ENCODE peak calls at places on chromosomes 5 and 9, in ten cellular contexts. Z, Q, A, F, T, O, B, K, Y and G are unnamed samples.

GRCh38 chr9:84121991-84122523 is 141.5 kb downstream of the RMI1 start:
- DNase-seq in Z (no peak), Q (no peak), A (no peak), F (no peak), T (no peak), O (peak), B (no peak), K (no peak), Y (no peak), G (no peak)

GRCh38 chr5:179866241-179867078 is 7.8 kb upstream of the MRNIP start:
- DNase-seq in Z (no peak), Q (peak), A (no peak), F (no peak), T (no peak), O (no peak), B (peak), K (peak), Y (no peak), G (no peak)

GRCh38 chr5:56025303-56025885 is 30.6 kb upstream of the IL6ST start:
- DNase-seq in Z (no peak), Q (peak), A (no peak), F (no peak), T (no peak), O (no peak), B (no peak), K (peak), Y (no peak), G (no peak)

GRCh38 chr9:8262625-8263622 is 463.3 kb upstream of the DMAC1 start:
- DNase-seq in Z (no peak), Q (no peak), A (no peak), F (no peak), T (no peak), O (no peak), B (no peak), K (no peak), Y (no peak), G (no peak)

GRCh38 chr9:129175825-129176633 is 2.0 kb downstream of the IER5L start:
- DNase-seq in Z (no peak), Q (peak), A (peak), F (peak), T (peak), O (peak), B (peak), K (peak), Y (peak), G (no peak)

GRCh38 chr9:121851641-121852091 is 200.2 kb downstream of the DAB2IP start:
- DNase-seq in Z (no peak), Q (no peak), A (peak), F (no peak), T (no peak), O (no peak), B (no peak), K (no peak), Y (no peak), G (no peak)

GRCh38 chr5:16812911-16813310 is 123.2 kb downstream of the MYO10 start:
- DNase-seq in Z (no peak), Q (peak), A (no peak), F (no peak), T (no peak), O (peak), B (no peak), K (peak), Y (no peak), G (no peak)

GRCh38 chr5:73093943-73094342 is 26.4 kb upstream of the TMEM171 start:
- DNase-seq in Z (no peak), Q (peak), A (no peak), F (peak), T (no peak), O (peak), B (no peak), K (no peak), Y (no peak), G (no peak)

GRCh38 chr9:37471942-37472679 is 6.9 kb upstream of the ZBTB5 start:
- DNase-seq in Z (peak), Q (peak), A (no peak), F (peak), T (no peak), O (peak), B (no peak), K (peak), Y (no peak), G (no peak)

GRCh38 chr5:39502704-39503103 is 77.9 kb upstream of the DAB2 start:
- DNase-seq in Z (no peak), Q (no peak), A (no peak), F (no peak), T (no peak), O (no peak), B (no peak), K (no peak), Y (no peak), G (no peak)

GRCh38 chr5:86878250-86878649 is 260.5 kb downstream of the COX7C start:
- DNase-seq in Z (no peak), Q (no peak), A (no peak), F (no peak), T (no peak), O (no peak), B (no peak), K (no peak), Y (no peak), G (no peak)

GRCh38 chr5:92594031-92594430 is 987.0 kb downstream of the NR2F1-AS1 start:
- DNase-seq in Z (no peak), Q (no peak), A (no peak), F (no peak), T (no peak), O (no peak), B (no peak), K (no peak), Y (no peak), G (no peak)

GRCh38 chr5:135448796-135449507 is 1.8 kb upstream of the DCANP1 start:
- DNase-seq in Z (no peak), Q (no peak), A (no peak), F (no peak), T (no peak), O (peak), B (no peak), K (no peak), Y (no peak), G (no peak)

GRCh38 chr5:7886849-7887460 is 18.0 kb downstream of the MTRR start:
- DNase-seq in Z (no peak), Q (peak), A (no peak), F (peak), T (no peak), O (peak), B (no peak), K (no peak), Y (no peak), G (no peak)

GRCh38 chr5:118548761-118549160 is 439.6 kb downstream of the DTWD2 start:
- DNase-seq in Z (peak), Q (no peak), A (no peak), F (no peak), T (no peak), O (peak), B (no peak), K (no peak), Y (peak), G (no peak)

GRCh38 chr9:134222018-134222573 is 57.7 kb upstream of the RNU6ATAC start:
- DNase-seq in Z (no peak), Q (no peak), A (peak), F (no peak), T (no peak), O (peak), B (peak), K (no peak), Y (no peak), G (no peak)

GRCh38 chr5:374631-375335 is 53.3 kb downstream of the AHRR start:
- DNase-seq in Z (no peak), Q (no peak), A (no peak), F (no peak), T (peak), O (no peak), B (peak), K (no peak), Y (no peak), G (no peak)

GRCh38 chr5:90707698-90708097 is 149.1 kb downstream of the ADGRV1 start:
- DNase-seq in Z (no peak), Q (no peak), A (no peak), F (no peak), T (no peak), O (no peak), B (no peak), K (no peak), Y (no peak), G (no peak)
- TF ChIP-seq CTCF in Z (no peak), Q (no peak), A (no peak), F (no peak), T (no peak), O (no peak), B (no peak), K (no peak), Y (no peak), G (no peak)

DNA sequence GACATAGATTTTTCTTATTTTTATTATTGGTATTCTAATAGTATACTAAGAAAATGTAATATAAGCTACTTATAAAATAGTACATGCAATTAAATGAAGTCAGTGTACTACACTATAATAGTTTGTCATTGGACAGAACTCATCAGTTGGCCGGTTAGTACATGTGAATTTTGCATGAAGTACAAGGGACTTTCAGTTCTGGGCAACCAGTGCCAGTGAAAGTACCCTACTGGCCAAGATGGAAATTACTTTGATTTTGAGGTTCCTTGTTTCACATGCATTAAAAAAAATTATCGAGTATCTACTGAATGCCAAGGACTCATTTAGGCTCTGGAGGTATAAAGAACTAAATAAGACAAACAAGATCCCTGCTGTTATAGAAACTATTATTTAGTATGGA is 213.4 kb upstream of the ELL2 start:
- DNase-seq in Z (no peak), Q (peak), A (no peak), F (peak), T (no peak), O (peak), B (no peak), K (no peak), Y (no peak), G (no peak)
- TF ChIP-seq CTCF in Z (no peak), Q (no peak), A (no peak), F (peak), T (peak), O (peak), B (no peak), K (peak), Y (peak), G (no peak)

GRCh38 chr5:78482948-78483347 is 122.5 kb downstream of the SCAMP1 start:
- DNase-seq in Z (no peak), Q (no peak), A (no peak), F (no peak), T (no peak), O (no peak), B (no peak), K (no peak), Y (no peak), G (no peak)

GRCh38 chr5:78486223-78486622 is 125.8 kb downstream of the SCAMP1 start:
- DNase-seq in Z (no peak), Q (no peak), A (no peak), F (no peak), T (no peak), O (no peak), B (no peak), K (no peak), Y (no peak), G (no peak)

GRCh38 chr5:78483809-78484521 is 123.5 kb downstream of the SCAMP1 start:
- DNase-seq in Z (peak), Q (peak), A (no peak), F (no peak), T (peak), O (no peak), B (no peak), K (no peak), Y (peak), G (no peak)
- TF ChIP-seq CTCF in Z (no peak), Q (no peak), A (no peak), F (no peak), T (no peak), O (no peak), B (no peak), K (no peak), Y (no peak), G (no peak)

GRCh38 chr9:91195372-91196012 is 166.2 kb downstream of the AUH start:
- DNase-seq in Z (no peak), Q (no peak), A (no peak), F (no peak), T (no peak), O (no peak), B (no peak), K (no peak), Y (no peak), G (no peak)
- TF ChIP-seq CTCF in Z (no peak), Q (no peak), A (no peak), F (no peak), T (no peak), O (no peak), B (no peak), K (no peak), Y (no peak), G (no peak)

DNA sequence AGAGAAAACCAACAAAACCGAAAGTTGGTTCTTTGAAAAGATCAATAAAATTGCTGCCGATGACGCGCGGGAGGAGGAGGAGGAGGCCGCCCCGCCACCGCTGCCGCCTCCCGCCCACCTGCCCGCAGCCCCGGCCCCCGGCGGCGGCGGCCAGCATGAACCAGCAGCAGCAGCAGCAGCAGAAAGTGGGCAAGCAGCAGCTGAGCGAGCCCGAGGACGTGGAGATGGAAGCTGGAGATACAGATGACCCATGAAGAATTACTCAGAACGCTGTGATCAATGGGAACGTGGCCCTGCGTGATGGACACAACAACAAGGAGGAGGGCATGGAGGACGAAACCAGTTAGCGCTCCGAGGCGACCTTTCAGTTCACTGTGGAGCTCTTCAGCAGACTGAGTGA is 53.9 kb upstream of the EFNA5 start:
- DNase-seq in Z (no peak), Q (no peak), A (no peak), F (no peak), T (no peak), O (no peak), B (no peak), K (no peak), Y (no peak), G (no peak)
- TF ChIP-seq CTCF in Z (no peak), Q (no peak), A (no peak), F (no peak), T (no peak), O (no peak), B (no peak), K (no peak), Y (no peak), G (no peak)